ENCODE peak calls at places on chromosomes 6 and 20, in ten cellular contexts. D, B, N, R, Q, A, Z, M, E and V are unnamed samples.

GRCh38 chr6:159094444-159095252 is 49.9 kb upstream of the TAGAP start:
- DNase-seq in R (no peak), Z (peak), D (no peak), E (no peak), A (no peak), N (no peak), Q (peak), B (no peak), M (no peak), V (no peak)

GRCh38 chr6:20946037-20946436 is 411.8 kb downstream of the CDKAL1 start:
- DNase-seq in A (peak), B (no peak), Z (peak), R (no peak), Q (no peak), M (no peak), E (no peak), D (peak), N (no peak), V (peak)

GRCh38 chr6:123648723-123649122 is 12.0 kb upstream of the TRDN start:
- DNase-seq in R (no peak), E (no peak), B (no peak), Q (no peak), D (no peak), N (no peak), M (no peak), A (no peak), Z (no peak), V (no peak)

GRCh38 chr20:2520617-2521016 is 11.9 kb upstream of the ZNF343 start:
- DNase-seq in B (no peak), M (no peak), R (no peak), A (no peak), N (no peak), D (no peak), Z (no peak), Q (no peak), E (no peak), V (no peak)

GRCh38 chr6:133969285-133969946 is 16.4 kb downstream of the TBPL1 start:
- DNase-seq in Z (no peak), R (no peak), A (no peak), D (no peak), E (no peak), B (no peak), Q (no peak), M (no peak), N (no peak), V (no peak)

GRCh38 chr6:102488729-102489128 is 1095.2 kb downstream of the GRIK2 start:
- DNase-seq in A (peak), Z (no peak), M (no peak), Q (no peak), R (no peak), D (no peak), E (no peak), B (no peak), N (no peak), V (peak)

GRCh38 chr6:111711476-111711875 is 105.8 kb upstream of the TRAF3IP2 start:
- DNase-seq in R (no peak), A (no peak), Z (no peak), B (no peak), D (no peak), N (no peak), M (peak), E (no peak), Q (peak), V (no peak)

GRCh38 chr20:44304383-44304782 is 6.6 kb downstream of the FITM2 start:
- DNase-seq in R (no peak), M (no peak), A (no peak), B (no peak), Z (no peak), D (no peak), N (no peak), E (no peak), Q (no peak), V (no peak)

GRCh38 chr6:75268121-75268987 is 16.2 kb downstream of the TMEM30A start:
- DNase-seq in B (no peak), R (no peak), Z (peak), M (no peak), E (no peak), N (no peak), A (peak), Q (no peak), D (no peak), V (no peak)

GRCh38 chr6:19929312-19929711 is 92.1 kb downstream of the ID4 start:
- DNase-seq in E (no peak), R (no peak), Q (no peak), A (no peak), B (no peak), Z (no peak), N (no peak), M (no peak), D (no peak), V (no peak)

GRCh38 chr6:49662877-49663231 is 26.2 kb upstream of the RHAG start:
- DNase-seq in D (no peak), E (no peak), Q (no peak), Z (no peak), R (no peak), B (no peak), M (no peak), A (no peak), N (no peak), V (no peak)

GRCh38 chr6:117491916-117492315 is 9.4 kb downstream of the DCBLD1 start:
- DNase-seq in N (no peak), E (no peak), M (no peak), Z (no peak), A (peak), D (no peak), B (no peak), R (no peak), Q (no peak), V (peak)

GRCh38 chr6:80528115-80528514 is 421.6 kb downstream of the BCKDHB start:
- DNase-seq in B (no peak), E (no peak), Z (no peak), D (no peak), A (no peak), Q (no peak), M (no peak), R (peak), N (no peak), V (peak)

GRCh38 chr6:53306819-53307347 is 41.9 kb downstream of the ELOVL5 start:
- DNase-seq in B (no peak), Z (peak), Q (no peak), A (peak), D (no peak), E (no peak), M (no peak), N (no peak), R (no peak), V (no peak)

GRCh38 chr6:18034798-18035202 is 47.4 kb upstream of the KIF13A start:
- DNase-seq in M (no peak), B (no peak), A (peak), Z (no peak), Q (no peak), R (no peak), E (no peak), N (no peak), D (no peak), V (peak)

GRCh38 chr20:49523767-49524360 is 41.4 kb upstream of the KCNB1 start:
- DNase-seq in R (no peak), N (no peak), Q (no peak), E (no peak), Z (no peak), B (no peak), A (no peak), M (no peak), D (no peak), V (no peak)
- H3K4me3 ChIP-seq in R (no peak), N (no peak), Q (no peak), E (no peak), Z (no peak), B (no peak), A (no peak), M (no peak), D (no peak), V (no peak)

DNA sequence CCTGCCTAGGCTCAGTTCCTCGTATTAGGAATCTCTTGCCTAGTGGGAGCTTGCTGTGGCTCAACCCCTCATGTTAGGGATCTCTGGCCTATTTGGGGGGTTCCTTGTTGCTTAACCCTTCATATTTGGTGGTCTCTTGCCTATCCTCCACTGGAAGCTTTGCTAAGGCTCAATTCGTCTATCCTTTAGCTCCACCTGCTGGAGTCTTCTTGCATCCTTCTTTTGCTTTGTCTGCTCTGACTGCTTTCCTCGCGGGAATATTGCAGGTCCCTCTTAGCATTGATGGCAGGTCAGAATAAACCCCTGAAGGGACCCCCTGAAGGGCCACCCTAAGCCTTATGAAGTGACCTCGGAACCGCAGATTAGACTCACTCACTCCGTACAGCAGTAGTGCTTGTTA is 203.0 kb upstream of the TBX18 start:
- DNase-seq in D (peak), M (no peak), B (no peak), Z (peak), Q (no peak), R (peak), N (no peak), E (no peak), A (peak), V (peak)
- TF ChIP-seq CTCF in D (peak), M (peak), B (no peak), Z (peak), Q (no peak), R (peak), N (peak), E (no peak), A (peak), V (peak)

DNA sequence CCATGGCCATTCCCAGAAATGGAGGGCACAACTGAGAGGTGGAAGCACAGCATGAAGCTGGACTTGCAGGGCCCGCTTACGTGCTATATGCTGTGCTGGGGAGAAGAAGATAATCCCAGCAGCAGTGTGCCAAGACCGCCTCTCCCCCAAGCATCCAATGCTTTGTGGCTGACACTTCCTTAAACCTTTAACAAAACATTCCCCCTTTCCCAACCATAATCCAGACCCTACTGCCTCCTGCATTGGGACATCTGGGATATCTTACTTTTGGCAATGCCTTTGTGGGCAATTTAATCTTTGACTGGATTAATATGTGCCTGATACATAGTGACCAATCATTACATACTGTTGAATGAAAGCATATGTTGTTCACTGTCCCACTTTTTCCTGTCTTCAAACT is 3.1 kb upstream of the TENT5A start:
- DNase-seq in M (no peak), Q (peak), A (no peak), E (no peak), R (no peak), N (no peak), D (no peak), Z (no peak), B (no peak), V (no peak)
- H3K4me3 ChIP-seq in M (no peak), Q (no peak), A (no peak), E (no peak), R (no peak), N (no peak), D (no peak), Z (no peak), B (no peak), V (no peak)

GRCh38 chr20:53875452-53875851 is 194.9 kb downstream of the BCAS1 start:
- DNase-seq in Z (no peak), N (no peak), B (no peak), A (no peak), D (no peak), M (no peak), Q (peak), E (no peak), R (no peak), V (no peak)
- TF ChIP-seq CTCF in Z (no peak), N (no peak), B (no peak), A (no peak), D (no peak), M (no peak), Q (no peak), E (no peak), R (no peak), V (no peak)

GRCh38 chr20:63132715-63133471 is 83.0 kb downstream of the YTHDF1 start:
- DNase-seq in N (no peak), M (no peak), B (peak), D (no peak), R (no peak), Z (no peak), A (no peak), Q (no peak), E (no peak), V (no peak)

GRCh38 chr20:63135411-63135810 is 80.5 kb downstream of the YTHDF1 start:
- DNase-seq in M (no peak), N (no peak), A (no peak), Q (no peak), E (no peak), D (no peak), R (no peak), B (peak), Z (no peak), V (no peak)

GRCh38 chr20:63133481-63134091 is 82.3 kb downstream of the YTHDF1 start:
- DNase-seq in D (no peak), Q (no peak), E (no peak), B (peak), N (no peak), Z (no peak), M (no peak), R (no peak), A (no peak), V (no peak)

GRCh38 chr20:63132131-63132714 is 83.7 kb downstream of the YTHDF1 start:
- DNase-seq in D (no peak), A (no peak), E (no peak), Z (no peak), Q (no peak), B (peak), M (no peak), N (no peak), R (no peak), V (no peak)

GRCh38 chr20:63134201-63134612 is 81.7 kb downstream of the YTHDF1 start:
- DNase-seq in Z (peak), D (no peak), A (no peak), B (peak), N (no peak), Q (no peak), M (no peak), E (no peak), R (no peak), V (no peak)
- H3K4me3 ChIP-seq in Z (no peak), D (no peak), A (no peak), B (no peak), N (no peak), Q (no peak), M (no peak), E (no peak), R (no peak), V (no peak)